ENCODE peak calls at places on chromosomes 1 and 21, in seven cellular contexts. P, V, R, H, I, A and F are unnamed samples. For H3K4me1, the result is how much of the 10 kb centered on the place peaks cover.

GRCh38 chr1:232223309-232223708 is 406.6 kb downstream of the SIPA1L2 start:
- DNase-seq in P (no peak), V (no peak), R (no peak), H (no peak), I (no peak), A (no peak), F (no peak)

GRCh38 chr1:211333906-211334305 is 7.3 kb downstream of the TRAF5 start:
- DNase-seq in P (no peak), V (peak), R (no peak), H (no peak), I (no peak), A (no peak), F (no peak)

GRCh38 chr1:53639251-53639721 is 99.7 kb downstream of the GLIS1 start:
- DNase-seq in P (no peak), V (no peak), R (peak), H (no peak), I (peak), A (peak), F (peak)

GRCh38 chr1:153119491-153119971 is 6.2 kb upstream of the SPRR2F start:
- DNase-seq in P (no peak), V (no peak), R (peak), H (no peak), I (no peak), A (no peak), F (no peak)

GRCh38 chr1:55585402-55585792 is 370.2 kb upstream of the USP24 start:
- DNase-seq in P (no peak), V (no peak), R (no peak), H (no peak), I (no peak), A (no peak), F (no peak)

GRCh38 chr1:82464362-82464931 is 663.7 kb downstream of the ADGRL2 start:
- DNase-seq in P (peak), V (no peak), R (no peak), H (no peak), I (peak), A (no peak), F (no peak)

GRCh38 chr1:229325873-229326502 is 16.9 kb downstream of the CCSAP start:
- DNase-seq in P (no peak), V (no peak), R (no peak), H (no peak), I (no peak), A (no peak), F (no peak)

GRCh38 chr1:58515794-58516401 is 30.6 kb downstream of the OMA1 start:
- DNase-seq in P (peak), V (peak), R (no peak), H (peak), I (peak), A (peak), F (no peak)

GRCh38 chr1:41810446-41810845 is 108.3 kb downstream of the HIVEP3 start:
- DNase-seq in P (peak), V (peak), R (no peak), H (peak), I (peak), A (no peak), F (no peak)

GRCh38 chr1:219837274-219837993 is 90.9 kb downstream of the SLC30A10 start:
- DNase-seq in P (peak), V (peak), R (no peak), H (peak), I (peak), A (no peak), F (no peak)

GRCh38 chr1:168688679-168689657 is 40.0 kb downstream of the DPT start:
- DNase-seq in P (no peak), V (no peak), R (no peak), H (no peak), I (no peak), A (no peak), F (no peak)

GRCh38 chr21:17848228-17848627 is 29.1 kb upstream of the C21orf91 start:
- DNase-seq in P (peak), V (no peak), R (no peak), H (no peak), I (peak), A (no peak), F (peak)

GRCh38 chr1:212218911-212219310 is 66.3 kb upstream of the PPP2R5A start:
- DNase-seq in P (peak), V (peak), R (no peak), H (no peak), I (no peak), A (no peak), F (no peak)

GRCh38 chr1:118151312-118151937 is 33.6 kb downstream of the SPAG17 start:
- DNase-seq in P (peak), V (peak), R (peak), H (peak), I (peak), A (peak), F (peak)

GRCh38 chr1:116218922-116219321 is 107.7 kb downstream of the MAB21L3 start:
- DNase-seq in P (peak), V (no peak), R (no peak), H (peak), I (no peak), A (no peak), F (no peak)

GRCh38 chr1:185645201-185645640 is 89.0 kb upstream of the HMCN1 start:
- DNase-seq in P (peak), V (no peak), R (no peak), H (no peak), I (no peak), A (no peak), F (no peak)

GRCh38 chr1:152768847-152769533 is 6.0 kb upstream of the LCE1F start:
- DNase-seq in P (no peak), V (no peak), R (no peak), H (no peak), I (no peak), A (no peak), F (no peak)

GRCh38 chr1:228141082-228141870 is 1.2 kb downstream of the GUK1 start:
- DNase-seq in P (peak), V (peak), R (peak), H (no peak), I (peak), A (no peak), F (peak)

GRCh38 chr1:95232646-95233320 is 1.2 kb upstream of the RWDD3 start:
- DNase-seq in P (peak), V (no peak), R (no peak), H (no peak), I (peak), A (no peak), F (no peak)

GRCh38 chr1:30263888-30264671 is 459.3 kb downstream of the MATN1 start:
- DNase-seq in P (no peak), V (no peak), R (peak), H (no peak), I (no peak), A (no peak), F (no peak)

GRCh38 chr1:31458287-31458896 is 45.4 kb downstream of the SERINC2 start:
- DNase-seq in P (no peak), V (no peak), R (no peak), H (no peak), I (no peak), A (no peak), F (no peak)

GRCh38 chr1:31460027-31460426 is 47.0 kb downstream of the SERINC2 start:
- DNase-seq in P (peak), V (no peak), R (no peak), H (no peak), I (peak), A (no peak), F (no peak)
- TF ChIP-seq CTCF in P (peak), V (peak), R (no peak), H (no peak), I (peak), A (no peak), F (no peak)

GRCh38 chr1:204091787-204092312 is 18.9 kb downstream of the SOX13 start:
- DNase-seq in P (no peak), V (no peak), R (no peak), H (no peak), I (no peak), A (no peak), F (no peak)
- H3K4me1 ChIP-seq in P (under half), V (under half), R (under half), H (under half), I (under half), A (under half), F (half or more)

GRCh38 chr1:62299426-62300200 is 19.6 kb downstream of the KANK4 start:
- DNase-seq in P (peak), V (no peak), R (peak), H (no peak), I (peak), A (no peak), F (no peak)

GRCh38 chr1:62288669-62289068 is 30.6 kb downstream of the KANK4 start:
- DNase-seq in P (no peak), V (no peak), R (no peak), H (no peak), I (no peak), A (no peak), F (no peak)

GRCh38 chr1:62288224-62288623 is 31.0 kb downstream of the KANK4 start:
- DNase-seq in P (no peak), V (no peak), R (no peak), H (no peak), I (no peak), A (no peak), F (no peak)

GRCh38 chr1:62295921-62296451 is 23.2 kb downstream of the KANK4 start:
- DNase-seq in P (peak), V (no peak), R (no peak), H (no peak), I (peak), A (no peak), F (no peak)

DNA sequence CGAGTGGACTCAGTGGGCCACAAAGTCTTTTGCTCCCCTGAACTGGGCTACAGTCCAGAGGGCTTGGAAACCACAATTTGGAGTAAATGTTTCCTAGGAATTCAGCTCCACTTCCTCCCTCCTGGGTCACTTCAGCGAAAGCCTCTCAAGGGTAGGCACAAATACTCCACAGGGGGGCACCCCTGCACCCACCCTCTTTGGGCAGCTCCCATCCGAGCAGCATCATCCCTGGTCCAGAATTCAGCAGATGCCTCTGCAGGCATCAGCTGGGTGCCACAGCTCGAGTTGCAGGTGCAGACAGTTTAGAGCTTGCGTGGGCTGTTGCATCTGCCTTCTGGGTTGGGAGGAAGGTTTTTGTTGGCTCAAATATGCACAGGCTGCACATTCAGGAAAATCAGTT is 25.0 kb downstream of the KANK4 start:
- DNase-seq in P (peak), V (peak), R (no peak), H (peak), I (peak), A (no peak), F (no peak)
- TF ChIP-seq CTCF in P (peak), V (peak), R (no peak), H (no peak), I (peak), A (peak), F (no peak)

GRCh38 chr21:34187935-34188334 is 114.6 kb downstream of the MRPS6 start:
- DNase-seq in P (peak), V (no peak), R (no peak), H (no peak), I (no peak), A (no peak), F (peak)

GRCh38 chr21:34183331-34183928 is 110.1 kb downstream of the MRPS6 start:
- DNase-seq in P (no peak), V (no peak), R (no peak), H (no peak), I (no peak), A (no peak), F (no peak)

GRCh38 chr21:34184232-34184631 is 110.9 kb downstream of the MRPS6 start:
- DNase-seq in P (no peak), V (no peak), R (no peak), H (no peak), I (no peak), A (no peak), F (no peak)

GRCh38 chr21:34185051-34185750 is 111.8 kb downstream of the MRPS6 start:
- DNase-seq in P (no peak), V (no peak), R (no peak), H (no peak), I (no peak), A (no peak), F (no peak)

DNA sequence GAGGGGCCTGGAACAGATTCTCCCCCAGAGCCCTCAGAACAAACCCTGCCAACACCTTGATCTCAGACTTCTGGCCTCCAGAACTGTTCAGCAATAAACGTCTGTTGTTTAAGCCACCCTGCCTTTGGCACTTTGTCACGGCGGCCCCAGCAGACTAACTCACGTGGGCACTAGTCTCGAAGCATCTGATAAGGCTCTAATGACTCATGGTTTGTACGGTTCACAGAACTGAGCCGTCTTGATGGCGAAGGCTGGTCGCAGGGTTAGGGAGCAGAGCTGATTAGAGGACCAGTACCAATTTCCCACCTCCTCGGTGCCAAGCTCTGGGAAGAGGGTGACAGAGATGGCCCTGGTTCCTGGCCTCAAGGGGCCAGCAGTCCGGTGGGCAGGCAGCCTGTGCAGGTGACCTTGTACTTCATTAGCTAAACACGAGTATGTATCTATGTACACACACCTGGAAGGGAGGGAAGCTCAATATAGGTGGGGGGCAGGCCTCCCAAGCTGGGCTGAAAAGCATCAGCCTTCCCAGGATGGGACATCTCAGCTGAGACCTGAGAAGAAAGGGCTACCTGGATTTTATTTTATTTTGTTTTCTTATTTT is 112.8 kb downstream of the MRPS6 start:
- DNase-seq in P (peak), V (no peak), R (no peak), H (no peak), I (no peak), A (no peak), F (peak)
- H3K4me1 ChIP-seq in P (under half), V (under half), R (under half), H (under half), I (under half), A (under half), F (under half)

GRCh38 chr1:203196371-203196770 is 9.9 kb upstream of the CHI3L1 start:
- DNase-seq in P (no peak), V (no peak), R (peak), H (no peak), I (no peak), A (no peak), F (no peak)
- TF ChIP-seq CTCF in P (peak), V (no peak), R (no peak), H (no peak), I (peak), A (no peak), F (no peak)

DNA sequence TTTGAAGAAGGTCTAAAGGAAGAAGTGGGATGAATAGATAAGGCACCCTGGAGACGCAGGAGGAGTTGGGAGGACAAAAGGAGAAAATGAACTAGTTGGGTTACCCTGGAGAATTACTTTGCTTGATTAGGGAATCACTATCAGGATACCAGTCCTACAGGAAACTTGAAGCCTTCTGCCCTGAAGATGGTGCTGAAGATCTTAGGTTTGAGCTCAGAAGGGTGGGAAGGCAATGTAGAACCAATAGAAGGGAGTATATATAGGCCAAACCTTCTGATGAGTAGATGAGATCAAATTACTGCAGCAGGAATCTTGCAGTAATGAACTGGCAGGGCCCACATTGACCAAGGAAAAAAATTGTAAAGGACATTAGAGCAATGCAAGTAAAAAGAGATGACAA is 116.4 kb upstream of the CACYBP start:
- DNase-seq in P (peak), V (no peak), R (no peak), H (peak), I (peak), A (peak), F (no peak)
- H3K4me1 ChIP-seq in P (under half), V (under half), R (under half), H (under half), I (under half), A (under half), F (under half)